ENCODE peak calls at places on chromosome 21, in six cellular contexts. C is coronary artery, D is ovary, L is nephron progenitor cell, P is GM20000, E is RPMI7951. S is an unnamed sample.

GRCh38 chr21:27406297-27407009 is 439.6 kb upstream of the ADAMTS5 start:
- DNase-seq in C (no peak), D (no peak), L (no peak), P (no peak), E (peak; percentile 32), S (no peak)

GRCh38 chr21:45991606-45992301 is 10.2 kb downstream of the COL6A1 start:
- DNase-seq in C (peak; percentile 72), D (no peak), L (no peak), P (no peak), E (no peak), S (no peak)

GRCh38 chr21:18443686-18444085 is 40.1 kb upstream of the TMPRSS15 start:
- DNase-seq in C (no peak), D (no peak), L (no peak), P (no peak), E (no peak), S (no peak)

GRCh38 chr21:33075128-33075527 is 5.2 kb downstream of the OLIG1 start:
- DNase-seq in C (no peak), D (no peak), L (no peak), P (no peak), E (no peak), S (no peak)

GRCh38 chr21:31557956-31558838 is 101.3 kb upstream of the SOD1 start:
- DNase-seq in C (no peak), D (no peak), L (peak; percentile 69), P (peak; percentile 46), E (no peak), S (peak; percentile 60)

GRCh38 chr21:28632718-28633408 is 359.8 kb downstream of the LTN1 start:
- DNase-seq in C (no peak), D (no peak), L (no peak), P (no peak), E (peak; percentile 3), S (no peak)

GRCh38 chr21:31735518-31735992 is 3.6 kb upstream of the SCAF4 start:
- DNase-seq in C (no peak), D (no peak), L (no peak), P (no peak), E (no peak), S (no peak)

GRCh38 chr21:44867464-44867863 is 6.0 kb downstream of the PTTG1IP start:
- DNase-seq in C (no peak), D (peak; percentile 9), L (no peak), P (no peak), E (no peak), S (no peak)

GRCh38 chr21:39924577-39925308 is 57.5 kb downstream of the PCP4 start:
- DNase-seq in C (no peak), D (no peak), L (no peak), P (no peak), E (no peak), S (no peak)

GRCh38 chr21:33432496-33432895 is 29.3 kb downstream of the IFNGR2 start:
- DNase-seq in C (no peak), D (no peak), L (no peak), P (no peak), E (no peak), S (no peak)

GRCh38 chr21:17454315-17455027 is 58.4 kb upstream of the CXADR start:
- DNase-seq in C (no peak), D (no peak), L (peak; percentile 79), P (peak; percentile 20), E (peak; percentile 95), S (peak; percentile 73)

GRCh38 chr21:45910548-45911221 is 70.9 kb upstream of the COL6A1 start:
- DNase-seq in C (no peak), D (no peak), L (no peak), P (no peak), E (no peak), S (no peak)

S was measured in HEK293T.